ENCODE peak calls at places on chromosomes 5 and 9, in six cellular contexts. S is IMR-90, R is mesenchymal stem cell, J is trophoblast cell, U is neuronal stem cell, D is H1. C is an unnamed sample.

GRCh38 chr9:137913132-137913531 is 35.5 kb downstream of the CACNA1B start:
- DNase-seq in J (no peak), U (no peak), S (no peak), D (no peak), R (no peak), C (no peak)

GRCh38 chr5:73312146-73312871 is 136.3 kb downstream of the FOXD1 start:
- DNase-seq in S (peak), J (no peak), U (no peak), D (no peak), R (peak), C (peak)

GRCh38 chr9:22216730-22217160 is 207.6 kb upstream of the CDKN2B start:
- DNase-seq in U (no peak), S (peak), D (no peak), R (peak), J (peak), C (no peak)

GRCh38 chr5:140855772-140856674 is at the start of gene PCDHA10:
- DNase-seq in D (no peak), R (peak), J (no peak), U (peak), S (no peak), C (peak)

GRCh38 chr5:100615362-100615761 is 80.2 kb downstream of the FAM174A start:
- DNase-seq in S (no peak), U (no peak), R (no peak), D (no peak), J (peak), C (no peak)

GRCh38 chr5:29276371-29276770 is 1917.1 kb upstream of the CDH6 start:
- DNase-seq in D (no peak), U (no peak), J (no peak), R (no peak), S (no peak), C (no peak)

GRCh38 chr9:8366161-8366926 is 566.8 kb upstream of the DMAC1 start:
- DNase-seq in R (no peak), D (no peak), J (peak), U (no peak), S (peak), C (peak)

GRCh38 chr9:70429899-70430298 is 15.4 kb upstream of the KLF9 start:
- DNase-seq in R (no peak), J (no peak), D (no peak), S (no peak), U (no peak), C (peak)

GRCh38 chr5:154473581-154474266 is 4.3 kb downstream of the HAND1 start:
- DNase-seq in S (no peak), J (no peak), R (no peak), U (no peak), D (peak), C (peak)

GRCh38 chr5:1227669-1228068 is 2.5 kb downstream of the SLC6A18 start:
- DNase-seq in U (no peak), D (no peak), R (no peak), S (peak), J (no peak), C (no peak)

GRCh38 chr5:122844136-122844915 is 1.1 kb upstream of the SNX24 start:
- DNase-seq in R (peak), S (no peak), J (peak), U (no peak), D (no peak), C (peak)

GRCh38 chr9:111891910-111892499 is 4.6 kb upstream of the UGCG start:
- DNase-seq in S (no peak), U (no peak), D (no peak), R (no peak), J (peak), C (peak)

GRCh38 chr9:36939655-36940578 is 94.2 kb downstream of the PAX5 start:
- DNase-seq in R (no peak), J (no peak), S (no peak), U (no peak), D (no peak), C (no peak)

GRCh38 chr9:126965541-126966428 is 51.2 kb downstream of the RALGPS1 start:
- DNase-seq in J (peak), S (peak), U (peak), D (peak), R (peak), C (peak)

GRCh38 chr5:10663531-10664183 is 97.4 kb downstream of the DAP start:
- DNase-seq in R (no peak), S (peak), J (no peak), D (no peak), U (no peak), C (peak)

GRCh38 chr9:99340281-99340680 is 118.2 kb downstream of the SEC61B start:
- DNase-seq in S (peak), D (no peak), J (no peak), R (no peak), U (no peak), C (no peak)

GRCh38 chr9:95023217-95024003 is 294.1 kb downstream of the FANCC start:
- DNase-seq in R (peak), S (peak), D (no peak), J (peak), U (no peak), C (no peak)

GRCh38 chr9:124180557-124180956 is 77.2 kb upstream of the NEK6 start:
- DNase-seq in U (no peak), J (no peak), S (peak), D (no peak), R (no peak), C (no peak)

GRCh38 chr5:145462525-145462924 is 372.6 kb downstream of the PRELID2 start:
- DNase-seq in D (no peak), R (no peak), U (no peak), S (no peak), J (no peak), C (no peak)

GRCh38 chr9:32427111-32427873 is 42.8 kb downstream of the ACO1 start:
- DNase-seq in J (peak), S (peak), D (no peak), U (no peak), R (peak), C (peak)

GRCh38 chr5:154278172-154278571 is 87.6 kb downstream of the GALNT10 start:
- DNase-seq in U (no peak), R (no peak), S (peak), D (no peak), J (no peak), C (no peak)

GRCh38 chr5:125154321-125154811 is 407.9 kb upstream of the ZNF608 start:
- DNase-seq in R (no peak), S (peak), J (no peak), U (no peak), D (no peak), C (no peak)

GRCh38 chr9:133103183-133103986 is 17.7 kb downstream of the RALGDS start:
- DNase-seq in J (peak), D (peak), S (peak), R (peak), U (peak), C (no peak)

GRCh38 chr5:9644630-9645029 is 14.5 kb upstream of the TAS2R1 start:
- DNase-seq in S (peak), R (peak), J (no peak), D (no peak), U (no peak), C (no peak)

GRCh38 chr5:107668154-107668932 is 2.4 kb downstream of the EFNA5 start:
- DNase-seq in S (no peak), J (peak), D (no peak), U (no peak), R (no peak), C (peak)

GRCh38 chr5:151110122-151110681 is 29.4 kb upstream of the TNIP1 start:
- DNase-seq in D (no peak), U (no peak), J (no peak), R (no peak), S (no peak), C (no peak)

GRCh38 chr9:125529589-125530515 is 177.2 kb downstream of the MAPKAP1 start:
- DNase-seq in R (no peak), S (no peak), D (no peak), U (no peak), J (no peak), C (no peak)

GRCh38 chr9:91177661-91178280 is 183.9 kb downstream of the AUH start:
- DNase-seq in U (no peak), D (peak), J (no peak), S (peak), R (no peak), C (no peak)

GRCh38 chr5:74510476-74510875 is 130.1 kb downstream of the ENC1 start:
- DNase-seq in U (no peak), D (no peak), J (no peak), R (no peak), S (no peak), C (no peak)

GRCh38 chr9:133705576-133705975 is 32.6 kb downstream of the SARDH start:
- DNase-seq in J (no peak), U (no peak), D (no peak), S (no peak), R (no peak), C (no peak)

GRCh38 chr9:86868611-86869010 is 78.7 kb downstream of the GAS1 start:
- DNase-seq in R (no peak), D (no peak), J (no peak), U (no peak), S (no peak), C (no peak)

GRCh38 chr9:130936285-130937117 is 2.5 kb downstream of the FIBCD1 start:
- DNase-seq in S (peak), R (peak), J (peak), D (peak), U (no peak), C (peak)

GRCh38 chr5:54540286-54540685 is 22.7 kb downstream of the SNX18 start:
- DNase-seq in R (no peak), J (no peak), D (no peak), S (no peak), U (no peak), C (no peak)

GRCh38 chr9:18428621-18429020 is 45.3 kb upstream of the ADAMTSL1 start:
- DNase-seq in J (no peak), D (no peak), S (peak), U (no peak), R (no peak), C (no peak)

GRCh38 chr9:131739988-131740648 is at the start of gene RAPGEF1:
- DNase-seq in R (no peak), S (no peak), U (peak), J (peak), D (peak), C (peak)

GRCh38 chr5:173304591-173304988 is 23.6 kb downstream of the STC2 start:
- DNase-seq in J (no peak), D (no peak), U (no peak), S (no peak), R (no peak), C (no peak)

GRCh38 chr5:128736567-128736966 is 198.5 kb upstream of the FBN2 start:
- DNase-seq in R (no peak), J (no peak), S (peak), D (no peak), U (no peak), C (peak)

DNA sequence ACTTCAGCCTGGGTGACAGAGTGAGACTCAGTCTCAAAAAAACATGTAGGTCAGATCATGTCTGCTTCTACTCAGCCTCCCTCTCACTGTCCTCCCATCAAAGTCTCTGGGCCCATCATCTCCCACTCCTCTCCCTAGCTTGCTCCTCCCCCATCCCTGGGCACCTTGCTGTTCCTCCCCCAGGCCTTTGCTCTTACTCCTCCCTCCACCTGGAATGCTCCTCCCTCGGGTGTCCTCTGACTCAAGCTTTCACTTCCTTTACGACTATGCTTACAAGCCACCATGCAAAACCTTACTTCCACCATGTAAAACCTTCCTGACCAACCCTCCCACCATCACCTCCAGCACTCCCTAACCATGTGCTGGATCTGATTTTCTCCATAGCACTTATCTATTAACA is 51.5 kb downstream of the MTMR12 start:
- DNase-seq in S (no peak), U (no peak), J (no peak), D (no peak), R (no peak), C (peak)
- H2AK5ac ChIP-seq in S (no peak), U (no peak), J (no peak), D (no peak), R (no peak), C (no peak)

GRCh38 chr5:111757582-111758283 is 739 bp upstream of the NREP start:
- DNase-seq in R (peak), S (peak), U (peak), J (peak), D (peak), C (peak)
- H2BK120ac ChIP-seq in R (peak), S (peak), U (peak), J (peak), D (peak), C (peak)

GRCh38 chr5:149962040-149962439 is 1.5 kb downstream of the SLC26A2 start:
- DNase-seq in U (no peak), S (peak), J (peak), D (no peak), R (peak), C (peak)
- H3K4me3 ChIP-seq in U (no peak), S (no peak), J (no peak), D (no peak), R (no peak), C (no peak)

GRCh38 chr5:4203146-4203545 is 607.5 kb downstream of the IRX1 start:
- DNase-seq in S (no peak), U (no peak), J (no peak), D (no peak), R (no peak), C (no peak)

GRCh38 chr5:4199461-4199860 is 603.8 kb downstream of the IRX1 start:
- DNase-seq in D (no peak), S (no peak), J (no peak), U (no peak), R (no peak), C (peak)

GRCh38 chr5:4198461-4198860 is 602.8 kb downstream of the IRX1 start:
- DNase-seq in J (no peak), S (no peak), U (no peak), R (no peak), D (no peak), C (no peak)

GRCh38 chr5:4196744-4197646 is 601.4 kb downstream of the IRX1 start:
- DNase-seq in J (no peak), D (no peak), S (no peak), U (no peak), R (no peak), C (no peak)

GRCh38 chr5:4199036-4199435 is 603.4 kb downstream of the IRX1 start:
- DNase-seq in S (no peak), U (no peak), R (no peak), D (no peak), J (no peak), C (peak)
- H2AK5ac ChIP-seq in S (no peak), U (no peak), R (no peak), D (no peak), J (no peak), C (no peak)

GRCh38 chr5:117748336-117748735 is 1173.7 kb upstream of the SEMA6A start:
- DNase-seq in U (no peak), D (peak), R (no peak), S (no peak), J (no peak), C (no peak)
- H2BK120ac ChIP-seq in U (no peak), D (peak), R (no peak), S (no peak), J (no peak), C (no peak)

DNA sequence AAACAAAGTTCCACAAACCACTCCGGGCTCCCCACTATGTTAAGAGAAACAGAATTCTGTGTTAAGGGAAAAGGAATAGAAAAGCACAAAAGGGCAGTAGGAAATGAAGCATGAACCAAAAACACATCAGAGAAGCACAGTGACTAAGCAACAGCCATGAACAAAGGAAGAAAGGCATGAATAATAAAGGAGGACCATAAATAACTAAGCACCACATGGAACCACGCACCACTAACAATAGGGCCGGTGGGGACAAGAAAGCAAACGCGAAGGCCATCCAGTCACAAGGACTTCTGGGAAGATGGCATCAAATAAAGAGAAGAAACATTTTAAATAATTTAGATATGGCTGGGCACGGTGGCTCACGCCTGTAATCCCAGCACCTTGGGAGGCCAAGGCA is 18.0 kb downstream of the PRUNE2 start:
- DNase-seq in D (no peak), U (no peak), J (no peak), S (no peak), R (no peak), C (no peak)
- H3K4me3 ChIP-seq in D (no peak), U (no peak), J (no peak), S (no peak), R (no peak), C (no peak)

GRCh38 chr9:9563817-9564216 is 1049.0 kb downstream of the PTPRD start:
- DNase-seq in R (no peak), S (no peak), U (no peak), J (no peak), D (no peak), C (no peak)

GRCh38 chr9:9560382-9561035 is 1052.3 kb downstream of the PTPRD start:
- DNase-seq in U (no peak), D (no peak), J (no peak), R (no peak), S (no peak), C (no peak)

GRCh38 chr9:9556865-9557803 is 1055.7 kb downstream of the PTPRD start:
- DNase-seq in D (no peak), R (no peak), U (no peak), J (no peak), S (no peak), C (peak)

GRCh38 chr9:9557804-9558334 is 1054.9 kb downstream of the PTPRD start:
- DNase-seq in R (no peak), J (no peak), U (no peak), D (no peak), S (no peak), C (peak)

GRCh38 chr9:9558907-9559306 is 1053.9 kb downstream of the PTPRD start:
- DNase-seq in J (no peak), U (no peak), R (no peak), D (no peak), S (no peak), C (no peak)
- H2AK5ac ChIP-seq in J (no peak), U (no peak), R (no peak), D (peak), S (no peak), C (no peak)

GRCh38 chr5:109410389-109411174 is 808 bp upstream of the PJA2 start:
- DNase-seq in S (peak), R (peak), J (peak), U (peak), D (peak), C (peak)
- H2BK120ac ChIP-seq in S (peak), R (no peak), J (peak), U (no peak), D (peak), C (no peak)

DNA sequence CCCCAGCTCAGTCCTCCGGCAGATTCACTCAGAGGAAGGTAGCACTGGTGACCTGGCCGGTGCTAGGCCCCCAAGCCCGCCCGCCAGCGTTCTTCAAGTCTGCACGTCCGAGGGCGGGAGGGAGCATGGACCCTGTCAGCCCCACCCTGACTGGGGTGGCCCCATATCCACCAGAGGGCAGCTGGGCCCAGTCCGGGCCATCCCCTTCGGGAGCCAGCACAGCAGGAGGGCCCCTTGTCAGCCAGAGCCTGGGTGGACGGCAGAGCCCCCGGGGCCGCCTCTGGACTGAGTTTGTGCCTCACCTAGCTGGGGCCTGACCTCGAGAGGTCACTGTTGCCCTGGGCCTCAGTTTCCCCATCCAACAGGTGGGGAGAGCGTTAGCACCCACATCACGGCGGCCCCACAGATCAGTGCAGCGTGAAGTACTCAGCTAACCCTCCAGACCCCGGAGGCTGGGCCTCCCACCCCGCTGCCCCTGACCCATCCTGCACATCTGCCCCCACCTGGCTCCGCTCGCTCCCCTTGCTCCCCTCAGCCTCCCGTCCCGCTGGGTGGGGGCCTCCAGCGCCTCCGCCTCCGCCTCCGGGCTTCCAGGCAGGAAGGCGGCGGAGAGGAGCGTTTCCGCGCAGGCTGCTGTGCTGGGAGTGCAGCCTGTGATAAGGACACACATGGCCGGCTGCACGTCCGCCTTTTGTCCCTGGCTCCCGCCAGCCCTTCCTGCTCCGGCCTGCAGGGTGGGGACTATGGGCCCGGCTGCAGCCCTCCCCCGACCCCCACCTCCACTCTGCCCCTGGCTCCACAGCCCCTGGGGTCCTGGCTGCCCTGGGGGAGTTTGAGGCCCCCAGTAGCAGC is 16.6 kb upstream of the EGFL7 start:
- DNase-seq in J (peak), U (no peak), R (no peak), D (peak), S (no peak), C (no peak)
- H3K4me3 ChIP-seq in J (no peak), U (no peak), R (peak), D (no peak), S (no peak), C (no peak)

C was measured in mesendoderm.